ENCODE peak calls at places on chromosomes 5 and 9, in seven cellular contexts. T is GM23338; Q is ovary; Y is G401; U is iris pigment epithelial cell; G is stimulated activated CD8-positive, alpha-beta memory T cell treated with anti-CD3 and anti-CD28 coated beads, Interleukin-7, amount 100 ng/mL, for 1 hour; O is NB4. M is an unnamed sample.

GRCh38 chr5:57348376-57348775 is 134.2 kb downstream of the ACTBL2 start:
- DNase-seq in T (no peak), Q (no peak), Y (no peak), U (no peak), G (no peak), O (no peak), M (no peak)

GRCh38 chr9:133735415-133735775 is 2.8 kb downstream of the SARDH start:
- DNase-seq in T (no peak), Q (no peak), Y (no peak), U (no peak), G (no peak), O (peak), M (no peak)

GRCh38 chr9:122845116-122845515 is 16.7 kb upstream of the PDCL start:
- DNase-seq in T (no peak), Q (no peak), Y (no peak), U (no peak), G (no peak), O (peak), M (no peak)

GRCh38 chr5:56037531-56038010 is 42.8 kb upstream of the IL6ST start:
- DNase-seq in T (peak), Q (no peak), Y (no peak), U (no peak), G (no peak), O (no peak), M (no peak)

GRCh38 chr9:121173501-121173900 is 28.2 kb downstream of the RAB14 start:
- DNase-seq in T (no peak), Q (no peak), Y (no peak), U (peak), G (no peak), O (no peak), M (no peak)

GRCh38 chr9:121261107-121261460 is 6.9 kb upstream of the GSN start:
- DNase-seq in T (peak), Q (no peak), Y (no peak), U (no peak), G (no peak), O (peak), M (no peak)

GRCh38 chr5:176725521-176725920 is 78.2 kb downstream of the TSPAN17 start:
- DNase-seq in T (no peak), Q (no peak), Y (peak), U (no peak), G (no peak), O (no peak), M (peak)

GRCh38 chr5:147382776-147383175 is 127.1 kb downstream of the DPYSL3 start:
- DNase-seq in T (peak), Q (peak), Y (peak), U (no peak), G (no peak), O (no peak), M (peak)

GRCh38 chr5:14588145-14588544 is 6.6 kb downstream of the OTULINL start:
- DNase-seq in T (no peak), Q (no peak), Y (no peak), U (no peak), G (no peak), O (peak), M (no peak)

GRCh38 chr5:140358738-140359310 is 1.2 kb upstream of the SLC4A9 start:
- DNase-seq in T (peak), Q (no peak), Y (peak), U (peak), G (no peak), O (no peak), M (peak)

GRCh38 chr5:37400501-37400900 is 21.4 kb downstream of the WDR70 start:
- DNase-seq in T (no peak), Q (no peak), Y (no peak), U (peak), G (no peak), O (no peak), M (no peak)

GRCh38 chr9:88949961-88950340 is 41.3 kb upstream of the S1PR3 start:
- DNase-seq in T (no peak), Q (no peak), Y (no peak), U (peak), G (no peak), O (peak), M (no peak)

GRCh38 chr5:176578391-176578808 is 29.3 kb downstream of the CDHR2 start:
- DNase-seq in T (peak), Q (peak), Y (peak), U (peak), G (no peak), O (peak), M (peak)

GRCh38 chr5:36605241-36605640 is 1.2 kb upstream of the SLC1A3 start:
- DNase-seq in T (no peak), Q (no peak), Y (no peak), U (no peak), G (no peak), O (no peak), M (no peak)

GRCh38 chr9:92426501-92426900 is 2.2 kb upstream of the OMD start:
- DNase-seq in T (no peak), Q (no peak), Y (no peak), U (no peak), G (no peak), O (no peak), M (no peak)

GRCh38 chr5:31449175-31449574 is 82.7 kb downstream of the DROSHA start:
- DNase-seq in T (no peak), Q (no peak), Y (no peak), U (peak), G (no peak), O (no peak), M (no peak)

GRCh38 chr5:15365040-15365439 is 134.9 kb upstream of the FBXL7 start:
- DNase-seq in T (no peak), Q (no peak), Y (no peak), U (peak), G (no peak), O (no peak), M (no peak)

GRCh38 chr9:70232476-70232875 is 26.3 kb upstream of the SMC5 start:
- DNase-seq in T (no peak), Q (no peak), Y (no peak), U (no peak), G (no peak), O (no peak), M (no peak)

GRCh38 chr5:175464414-175465233 is 13.7 kb upstream of the SFXN1 start:
- DNase-seq in T (peak), Q (no peak), Y (peak), U (peak), G (peak), O (peak), M (peak)

GRCh38 chr5:141883184-141883947 is 5.2 kb upstream of the PCDH1 start:
- DNase-seq in T (peak), Q (no peak), Y (peak), U (peak), G (no peak), O (no peak), M (peak)

GRCh38 chr5:15693036-15693728 is 193.2 kb downstream of the FBXL7 start:
- DNase-seq in T (no peak), Q (no peak), Y (no peak), U (no peak), G (no peak), O (no peak), M (no peak)

GRCh38 chr9:88462191-88462590 is 72.8 kb upstream of the NXNL2 start:
- DNase-seq in T (no peak), Q (no peak), Y (no peak), U (peak), G (no peak), O (no peak), M (no peak)

GRCh38 chr9:15697459-15697858 is 144.6 kb downstream of the CCDC171 start:
- DNase-seq in T (no peak), Q (no peak), Y (no peak), U (peak), G (no peak), O (peak), M (no peak)

GRCh38 chr9:33065157-33066076 is 11.1 kb downstream of the SMU1 start:
- DNase-seq in T (no peak), Q (no peak), Y (no peak), U (no peak), G (no peak), O (no peak), M (no peak)

GRCh38 chr5:138230261-138230660 is 17.1 kb upstream of the CDC23 start:
- DNase-seq in T (no peak), Q (no peak), Y (no peak), U (peak), G (no peak), O (no peak), M (no peak)

GRCh38 chr9:107242073-107243063 is 40.7 kb upstream of the RAD23B start:
- DNase-seq in T (no peak), Q (no peak), Y (no peak), U (peak), G (no peak), O (no peak), M (no peak)

GRCh38 chr9:36834736-36835135 is 199.3 kb downstream of the PAX5 start:
- DNase-seq in T (no peak), Q (no peak), Y (no peak), U (no peak), G (no peak), O (no peak), M (no peak)

GRCh38 chr5:178392998-178393397 is 160.4 kb upstream of the PHYKPL start:
- DNase-seq in T (no peak), Q (no peak), Y (no peak), U (no peak), G (no peak), O (peak), M (no peak)

GRCh38 chr9:25677301-25678146 is 720 bp downstream of the TUSC1 start:
- DNase-seq in T (peak), Q (peak), Y (peak), U (peak), G (no peak), O (no peak), M (peak)

GRCh38 chr5:168073311-168073710 is 218.1 kb upstream of the WWC1 start:
- DNase-seq in T (no peak), Q (no peak), Y (no peak), U (no peak), G (no peak), O (no peak), M (no peak)

GRCh38 chr5:140351609-140352334 is 5.4 kb upstream of the HBEGF start:
- DNase-seq in T (peak), Q (no peak), Y (peak), U (peak), G (peak), O (peak), M (peak)